ENCODE peak calls at places on chromosomes 7 and 10, in six cellular contexts. One of them, this sample, is unnamed.

GRCh38 chr7:964401-965231 is 10.1 kb upstream of the ADAP1 start:
- DNase-seq in lower lobe of right lung: peak; percentile 44
- DNase-seq in left ventricle myocardium inferior: peak; percentile 52
- DNase-seq in mucosa of descending colon: no peak
- DNase-seq in right atrium auricular region: peak; percentile 79
- DNase-seq in astrocyte: peak; percentile 47
- DNase-seq in this sample: peak; percentile 55

GRCh38 chr7:27777662-27778061 is 37.7 kb downstream of the TAX1BP1 start:
- DNase-seq in mucosa of descending colon: no peak
- DNase-seq in lower lobe of right lung: no peak
- DNase-seq in astrocyte: no peak
- DNase-seq in right atrium auricular region: no peak
- DNase-seq in left ventricle myocardium inferior: no peak
- DNase-seq in this sample: no peak

GRCh38 chr7:84021292-84021898 is 173.2 kb downstream of the SEMA3A start:
- DNase-seq in astrocyte: peak; percentile 65
- DNase-seq in left ventricle myocardium inferior: no peak
- DNase-seq in mucosa of descending colon: no peak
- DNase-seq in lower lobe of right lung: no peak
- DNase-seq in right atrium auricular region: no peak
- DNase-seq in this sample: peak; percentile 35

GRCh38 chr7:112192236-112193154 is 13.7 kb downstream of the DOCK4 start:
- DNase-seq in mucosa of descending colon: no peak
- DNase-seq in left ventricle myocardium inferior: no peak
- DNase-seq in right atrium auricular region: no peak
- DNase-seq in astrocyte: peak; percentile 68
- DNase-seq in lower lobe of right lung: no peak
- DNase-seq in this sample: peak; percentile 87

GRCh38 chr7:110386914-110387313 is 704.0 kb upstream of the LRRN3 start:
- DNase-seq in mucosa of descending colon: no peak
- DNase-seq in astrocyte: peak; percentile 73
- DNase-seq in right atrium auricular region: no peak
- DNase-seq in lower lobe of right lung: no peak
- DNase-seq in left ventricle myocardium inferior: no peak
- DNase-seq in this sample: peak; percentile 60

GRCh38 chr7:100267648-100268047 is 39.9 kb upstream of the SPDYE3 start:
- DNase-seq in lower lobe of right lung: no peak
- DNase-seq in astrocyte: no peak
- DNase-seq in left ventricle myocardium inferior: no peak
- DNase-seq in right atrium auricular region: no peak
- DNase-seq in mucosa of descending colon: no peak
- DNase-seq in this sample: no peak

GRCh38 chr7:116840256-116840655 is 22.1 kb upstream of the CAPZA2 start:
- DNase-seq in astrocyte: no peak
- DNase-seq in lower lobe of right lung: no peak
- DNase-seq in left ventricle myocardium inferior: no peak
- DNase-seq in mucosa of descending colon: no peak
- DNase-seq in right atrium auricular region: no peak
- DNase-seq in this sample: no peak

GRCh38 chr10:77974396-77975074 is 48.0 kb upstream of the DLG5 start:
- DNase-seq in mucosa of descending colon: peak; percentile 56
- DNase-seq in left ventricle myocardium inferior: no peak
- DNase-seq in astrocyte: peak; percentile 18
- DNase-seq in right atrium auricular region: no peak
- DNase-seq in lower lobe of right lung: no peak
- DNase-seq in this sample: peak; percentile 62

GRCh38 chr7:16982640-16983103 is 100.9 kb upstream of the AGR3 start:
- DNase-seq in right atrium auricular region: no peak
- DNase-seq in lower lobe of right lung: no peak
- DNase-seq in astrocyte: peak; percentile 40
- DNase-seq in left ventricle myocardium inferior: no peak
- DNase-seq in mucosa of descending colon: no peak
- DNase-seq in this sample: peak; percentile 76

GRCh38 chr7:101410743-101411476 is 48.2 kb downstream of the COL26A1 start:
- DNase-seq in right atrium auricular region: no peak
- DNase-seq in astrocyte: no peak
- DNase-seq in lower lobe of right lung: peak; percentile 51
- DNase-seq in left ventricle myocardium inferior: peak; percentile 22
- DNase-seq in mucosa of descending colon: peak; percentile 45
- DNase-seq in this sample: peak; percentile 25

GRCh38 chr10:63346015-63346441 is 119.7 kb downstream of the JMJD1C start:
- DNase-seq in right atrium auricular region: no peak
- DNase-seq in left ventricle myocardium inferior: no peak
- DNase-seq in lower lobe of right lung: no peak
- DNase-seq in mucosa of descending colon: no peak
- DNase-seq in astrocyte: peak; percentile 51
- DNase-seq in this sample: peak; percentile 50

GRCh38 chr7:51344406-51344805 is 27.8 kb upstream of the COBL start:
- DNase-seq in right atrium auricular region: no peak
- DNase-seq in lower lobe of right lung: no peak
- DNase-seq in mucosa of descending colon: no peak
- DNase-seq in astrocyte: no peak
- DNase-seq in left ventricle myocardium inferior: no peak
- DNase-seq in this sample: no peak

GRCh38 chr10:78754269-78755074 is 314.3 kb upstream of the ZMIZ1 start:
- DNase-seq in left ventricle myocardium inferior: no peak
- DNase-seq in right atrium auricular region: no peak
- DNase-seq in lower lobe of right lung: no peak
- DNase-seq in astrocyte: peak; percentile 87
- DNase-seq in mucosa of descending colon: no peak
- DNase-seq in this sample: peak; percentile 54

GRCh38 chr10:49177391-49178355 is 10.5 kb downstream of the TMEM273 start:
- DNase-seq in left ventricle myocardium inferior: peak; percentile 63
- DNase-seq in lower lobe of right lung: no peak
- DNase-seq in astrocyte: peak; percentile 85
- DNase-seq in right atrium auricular region: peak; percentile 81
- DNase-seq in mucosa of descending colon: peak; percentile 38
- DNase-seq in this sample: peak; percentile 65

GRCh38 chr7:154698726-154699291 is 304.1 kb downstream of the PAXIP1 start:
- DNase-seq in left ventricle myocardium inferior: no peak
- DNase-seq in mucosa of descending colon: no peak
- DNase-seq in lower lobe of right lung: no peak
- DNase-seq in astrocyte: no peak
- DNase-seq in right atrium auricular region: no peak
- DNase-seq in this sample: no peak

GRCh38 chr10:70602665-70603438 is at the start of gene PRF1:
- DNase-seq in right atrium auricular region: peak; percentile 56
- DNase-seq in left ventricle myocardium inferior: no peak
- DNase-seq in lower lobe of right lung: peak; percentile 65
- DNase-seq in astrocyte: no peak
- DNase-seq in mucosa of descending colon: peak; percentile 61
- DNase-seq in this sample: no peak

GRCh38 chr7:25989140-25989705 is 162.8 kb upstream of the NFE2L3 start:
- DNase-seq in right atrium auricular region: no peak
- DNase-seq in astrocyte: no peak
- DNase-seq in mucosa of descending colon: peak; percentile 53
- DNase-seq in lower lobe of right lung: no peak
- DNase-seq in left ventricle myocardium inferior: no peak
- DNase-seq in this sample: no peak

GRCh38 chr7:134667899-134668298 is 21.2 kb downstream of the BPGM start:
- DNase-seq in right atrium auricular region: no peak
- DNase-seq in mucosa of descending colon: no peak
- DNase-seq in lower lobe of right lung: no peak
- DNase-seq in left ventricle myocardium inferior: no peak
- DNase-seq in astrocyte: peak; percentile 7
- DNase-seq in this sample: no peak

GRCh38 chr10:76397210-76397881 is 965.9 kb downstream of the LRMDA start:
- DNase-seq in lower lobe of right lung: no peak
- DNase-seq in right atrium auricular region: no peak
- DNase-seq in left ventricle myocardium inferior: peak; percentile 22
- DNase-seq in astrocyte: peak; percentile 94
- DNase-seq in mucosa of descending colon: no peak
- DNase-seq in this sample: peak; percentile 76

GRCh38 chr7:28038175-28038855 is 142.3 kb downstream of the JAZF1 start:
- DNase-seq in lower lobe of right lung: no peak
- DNase-seq in mucosa of descending colon: no peak
- DNase-seq in right atrium auricular region: no peak
- DNase-seq in astrocyte: no peak
- DNase-seq in left ventricle myocardium inferior: no peak
- DNase-seq in this sample: no peak

GRCh38 chr7:568681-569035 is 49.0 kb upstream of the PDGFA start:
- DNase-seq in right atrium auricular region: no peak
- DNase-seq in astrocyte: no peak
- DNase-seq in mucosa of descending colon: no peak
- DNase-seq in left ventricle myocardium inferior: peak; percentile 38
- DNase-seq in lower lobe of right lung: peak; percentile 42
- DNase-seq in this sample: peak; percentile 39

GRCh38 chr10:132578287-132578951 is 40.8 kb downstream of the INPP5A start:
- DNase-seq in right atrium auricular region: no peak
- DNase-seq in astrocyte: no peak
- DNase-seq in mucosa of descending colon: no peak
- DNase-seq in left ventricle myocardium inferior: no peak
- DNase-seq in lower lobe of right lung: no peak
- DNase-seq in this sample: no peak

GRCh38 chr10:132579027-132579859 is 41.7 kb downstream of the INPP5A start:
- DNase-seq in right atrium auricular region: peak; percentile 52
- DNase-seq in lower lobe of right lung: no peak
- DNase-seq in left ventricle myocardium inferior: no peak
- DNase-seq in astrocyte: no peak
- DNase-seq in mucosa of descending colon: no peak
- DNase-seq in this sample: no peak

GRCh38 chr10:132575320-132576201 is 38.0 kb downstream of the INPP5A start:
- DNase-seq in lower lobe of right lung: no peak
- DNase-seq in right atrium auricular region: peak; percentile 67
- DNase-seq in astrocyte: peak; percentile 95
- DNase-seq in left ventricle myocardium inferior: no peak
- DNase-seq in mucosa of descending colon: peak; percentile 56
- DNase-seq in this sample: peak; percentile 78

GRCh38 chr10:132576671-132577349 is 39.2 kb downstream of the INPP5A start:
- DNase-seq in astrocyte: no peak
- DNase-seq in lower lobe of right lung: no peak
- DNase-seq in right atrium auricular region: peak; percentile 50
- DNase-seq in mucosa of descending colon: no peak
- DNase-seq in left ventricle myocardium inferior: no peak
- DNase-seq in this sample: no peak

GRCh38 chr10:132577350-132578005 is 39.9 kb downstream of the INPP5A start:
- DNase-seq in lower lobe of right lung: no peak
- DNase-seq in mucosa of descending colon: no peak
- DNase-seq in right atrium auricular region: peak; percentile 58
- DNase-seq in astrocyte: no peak
- DNase-seq in left ventricle myocardium inferior: peak; percentile 48
- DNase-seq in this sample: peak; percentile 12
- TF ChIP-seq CTCF in lower lobe of right lung: peak; percentile 37
- TF ChIP-seq CTCF in mucosa of descending colon: no peak
- TF ChIP-seq CTCF in right atrium auricular region: peak; percentile 56
- TF ChIP-seq CTCF in astrocyte: no peak
- TF ChIP-seq CTCF in left ventricle myocardium inferior: peak; percentile 56
- TF ChIP-seq CTCF in this sample: no peak

GRCh38 chr7:44310221-44310848 is 15.1 kb downstream of the CAMK2B start:
- DNase-seq in astrocyte: no peak
- DNase-seq in mucosa of descending colon: no peak
- DNase-seq in right atrium auricular region: no peak
- DNase-seq in left ventricle myocardium inferior: no peak
- DNase-seq in lower lobe of right lung: no peak
- DNase-seq in this sample: no peak

GRCh38 chr7:44307301-44307900 is 18.0 kb downstream of the CAMK2B start:
- DNase-seq in mucosa of descending colon: no peak
- DNase-seq in lower lobe of right lung: no peak
- DNase-seq in left ventricle myocardium inferior: no peak
- DNase-seq in astrocyte: peak; percentile 23
- DNase-seq in right atrium auricular region: peak; percentile 71
- DNase-seq in this sample: peak; percentile 82

GRCh38 chr7:44308741-44309270 is 16.6 kb downstream of the CAMK2B start:
- DNase-seq in left ventricle myocardium inferior: no peak
- DNase-seq in astrocyte: no peak
- DNase-seq in mucosa of descending colon: no peak
- DNase-seq in right atrium auricular region: peak; percentile 57
- DNase-seq in lower lobe of right lung: no peak
- DNase-seq in this sample: no peak

GRCh38 chr7:44307905-44308740 is 17.3 kb downstream of the CAMK2B start:
- DNase-seq in mucosa of descending colon: no peak
- DNase-seq in astrocyte: no peak
- DNase-seq in lower lobe of right lung: no peak
- DNase-seq in left ventricle myocardium inferior: no peak
- DNase-seq in right atrium auricular region: peak; percentile 51
- DNase-seq in this sample: no peak

DNA sequence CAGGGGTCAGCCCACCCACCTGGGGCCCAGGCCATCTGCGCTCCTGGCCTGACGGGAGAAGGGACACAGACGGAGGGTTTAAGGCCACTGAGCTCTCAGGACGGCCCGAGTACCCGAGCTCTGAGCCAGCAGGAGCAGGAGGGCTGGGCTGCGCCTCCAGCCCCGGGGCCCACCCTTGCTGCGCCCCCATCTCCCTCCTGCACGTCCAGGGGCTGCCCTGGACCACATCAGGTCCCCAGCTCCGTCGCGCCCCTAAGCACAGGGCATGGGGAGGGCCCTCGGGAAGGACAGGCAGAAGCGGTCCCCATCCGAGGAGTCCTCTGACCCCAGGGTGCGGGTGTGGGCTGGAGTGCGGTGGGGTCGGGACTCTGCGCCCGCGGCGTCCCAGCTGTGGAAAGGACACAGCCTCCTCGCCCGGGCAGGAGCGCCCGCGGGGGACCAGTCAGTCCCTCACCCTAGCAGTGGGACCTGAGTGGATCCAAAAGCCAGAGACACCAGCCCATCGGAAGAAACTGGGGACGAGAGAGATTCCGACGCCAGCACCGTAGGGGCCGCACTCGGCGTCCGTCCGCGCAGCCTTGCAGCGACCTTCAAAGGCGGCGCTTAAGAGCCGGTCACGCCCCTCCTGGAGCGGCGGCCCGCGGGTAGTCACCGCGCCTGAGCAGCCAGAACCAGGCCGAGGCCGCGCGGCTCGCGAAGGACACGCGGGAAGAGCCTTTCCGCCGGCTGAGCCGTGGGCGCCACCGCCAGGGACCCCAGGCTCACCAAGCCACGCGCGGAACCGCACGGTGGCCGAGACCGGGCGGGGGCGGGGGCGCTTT is 15.9 kb downstream of the CAMK2B start:
- DNase-seq in astrocyte: peak; percentile 39
- DNase-seq in mucosa of descending colon: peak; percentile 51
- DNase-seq in right atrium auricular region: peak; percentile 65
- DNase-seq in lower lobe of right lung: peak; percentile 67
- DNase-seq in left ventricle myocardium inferior: peak; percentile 74
- DNase-seq in this sample: peak; percentile 71
- H3K4me3 ChIP-seq in astrocyte: peak overlapping the region; percentile 51
- H3K4me3 ChIP-seq in mucosa of descending colon: no peak overlapping the region
- H3K4me3 ChIP-seq in right atrium auricular region: peak overlapping the region; percentile 25
- H3K4me3 ChIP-seq in lower lobe of right lung: peak overlapping the region; percentile 53
- H3K4me3 ChIP-seq in left ventricle myocardium inferior: peak overlapping the region; percentile 62
- H3K4me3 ChIP-seq in this sample: peak overlapping the region; percentile 35

DNA sequence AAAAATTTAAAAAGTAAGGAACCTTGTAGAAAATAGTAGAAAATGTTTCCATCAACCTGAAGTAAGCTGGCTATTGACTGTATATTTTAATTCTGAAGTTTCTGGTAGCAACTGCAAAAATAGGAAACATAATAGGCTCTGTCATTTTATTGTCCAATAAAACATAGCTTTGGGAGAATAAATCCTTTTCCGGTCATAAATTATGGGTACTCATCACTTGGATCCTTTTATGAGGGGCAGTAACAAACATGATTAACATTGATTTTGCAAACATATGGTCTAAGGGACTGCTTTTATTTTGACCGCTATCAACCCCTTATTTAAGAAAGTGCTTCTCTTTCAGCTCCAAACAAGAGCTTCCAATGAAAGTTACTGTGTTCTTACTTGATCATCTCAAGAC is 495.9 kb upstream of the ANKRD30A start:
- DNase-seq in astrocyte: no peak
- DNase-seq in left ventricle myocardium inferior: no peak
- DNase-seq in mucosa of descending colon: no peak
- DNase-seq in lower lobe of right lung: no peak
- DNase-seq in right atrium auricular region: no peak
- DNase-seq in this sample: no peak
- TF ChIP-seq CTCF in astrocyte: no peak
- TF ChIP-seq CTCF in left ventricle myocardium inferior: no peak
- TF ChIP-seq CTCF in mucosa of descending colon: no peak
- TF ChIP-seq CTCF in lower lobe of right lung: no peak
- TF ChIP-seq CTCF in right atrium auricular region: no peak
- TF ChIP-seq CTCF in this sample: no peak

GRCh38 chr7:30147223-30147622 is 12.4 kb downstream of the MTURN start:
- DNase-seq in left ventricle myocardium inferior: no peak
- DNase-seq in right atrium auricular region: no peak
- DNase-seq in astrocyte: no peak
- DNase-seq in lower lobe of right lung: no peak
- DNase-seq in mucosa of descending colon: no peak
- DNase-seq in this sample: no peak
- H3K4me3 ChIP-seq in left ventricle myocardium inferior: no peak overlapping the region
- H3K4me3 ChIP-seq in right atrium auricular region: no peak overlapping the region
- H3K4me3 ChIP-seq in astrocyte: no peak overlapping the region
- H3K4me3 ChIP-seq in lower lobe of right lung: no peak overlapping the region
- H3K4me3 ChIP-seq in mucosa of descending colon: no peak overlapping the region
- H3K4me3 ChIP-seq in this sample: no peak overlapping the region